ENCODE peak calls at places on chromosomes 13 and 19, in four cellular contexts. G is neuronal stem cell; X is upper lobe of left lung; B is effector memory CD4-positive, alpha-beta T cell. C is an unnamed sample. For H3K4me1, the result is how much of the 10 kb centered on the place peaks cover.

GRCh38 chr13:40974460-40975407 is 44.4 kb downstream of the ELF1 start:
- DNase-seq in G (peak), X (no peak), B (peak), C (no peak)

GRCh38 chr13:50366488-50367174 is 351.4 kb downstream of the KCNRG start:
- DNase-seq in G (no peak), X (no peak), B (no peak), C (no peak)

GRCh38 chr19:21439372-21439771 is 42.4 kb downstream of the ZNF493 start:
- DNase-seq in G (no peak), X (no peak), B (no peak), C (no peak)

GRCh38 chr19:53881482-53882390 is at the start of gene PRKCG:
- DNase-seq in G (peak), X (peak), B (peak), C (no peak)

GRCh38 chr13:32587014-32587773 is 942 bp downstream of the PDS5B start:
- DNase-seq in G (peak), X (peak), B (peak), C (peak)

GRCh38 chr13:57665471-57665870 is 33.9 kb downstream of the PCDH17 start:
- DNase-seq in G (no peak), X (no peak), B (no peak), C (no peak)

GRCh38 chr19:50419022-50419579 is 363 bp downstream of the SPIB start:
- DNase-seq in G (no peak), X (no peak), B (no peak), C (no peak)

GRCh38 chr13:32080328-32080744 is 48.8 kb downstream of the FRY start:
- DNase-seq in G (no peak), X (no peak), B (no peak), C (no peak)

GRCh38 chr13:75838366-75839017 is 202.4 kb downstream of the LMO7 start:
- DNase-seq in G (no peak), X (no peak), B (no peak), C (no peak)

GRCh38 chr19:48443262-48443661 is 2.5 kb upstream of the GRWD1 start:
- DNase-seq in G (no peak), X (peak), B (no peak), C (no peak)

GRCh38 chr13:34618654-34619053 is 323.4 kb upstream of the NBEA start:
- DNase-seq in G (no peak), X (no peak), B (no peak), C (no peak)

GRCh38 chr13:74005320-74006154 is 128.7 kb downstream of the KLF12 start:
- DNase-seq in G (no peak), X (no peak), B (no peak), C (no peak)

GRCh38 chr13:113129480-113129879 is 6.9 kb downstream of the F10 start:
- DNase-seq in G (no peak), X (peak), B (no peak), C (peak)

GRCh38 chr13:28297341-28297740 is 159.0 kb downstream of the PAN3 start:
- DNase-seq in G (no peak), X (no peak), B (no peak), C (no peak)

GRCh38 chr19:55440411-55441105 is 2.5 kb downstream of the SHISA7 start:
- DNase-seq in G (no peak), X (peak), B (no peak), C (no peak)

GRCh38 chr13:106657104-106657503 is 89.2 kb upstream of the ARGLU1 start:
- DNase-seq in G (no peak), X (no peak), B (no peak), C (no peak)

GRCh38 chr19:43700368-43701015 is 15.4 kb upstream of the IRGC start:
- DNase-seq in G (no peak), X (peak), B (no peak), C (peak)

GRCh38 chr13:86193281-86193680 is 394.1 kb upstream of the SLITRK6 start:
- DNase-seq in G (peak), X (no peak), B (no peak), C (no peak)

GRCh38 chr13:28425796-28426195 is 69.1 kb downstream of the FLT1 start:
- DNase-seq in G (no peak), X (no peak), B (no peak), C (no peak)

GRCh38 chr13:29681859-29682258 is 86.4 kb upstream of the SLC7A1 start:
- DNase-seq in G (no peak), X (no peak), B (no peak), C (no peak)

GRCh38 chr13:35475131-35475959 is 1.1 kb downstream of the MAB21L1 start:
- DNase-seq in G (peak), X (peak), B (no peak), C (peak)

GRCh38 chr13:51331354-51331861 is 8.1 kb upstream of the SERPINE3 start:
- DNase-seq in G (no peak), X (no peak), B (no peak), C (no peak)

GRCh38 chr13:100491164-100491847 is 97.3 kb downstream of the GGACT start:
- DNase-seq in G (no peak), X (no peak), B (no peak), C (no peak)

GRCh38 chr13:25300861-25301346 is 521 bp upstream of the NUP58 start:
- DNase-seq in G (no peak), X (peak), B (peak), C (no peak)

GRCh38 chr13:29583073-29583785 is 12.3 kb downstream of the SLC7A1 start:
- DNase-seq in G (no peak), X (no peak), B (no peak), C (peak)

GRCh38 chr19:47232422-47233211 is 1.6 kb upstream of the BBC3 start:
- DNase-seq in G (no peak), X (no peak), B (no peak), C (peak)

GRCh38 chr13:43664700-43665191 is 122.0 kb downstream of the ENOX1 start:
- DNase-seq in G (no peak), X (no peak), B (no peak), C (peak)

GRCh38 chr19:40147693-40148347 is 43.4 kb upstream of the MAP3K10 start:
- DNase-seq in G (no peak), X (no peak), B (no peak), C (peak)

GRCh38 chr19:39413903-39414608 is 1.6 kb downstream of the PLEKHG2 start:
- DNase-seq in G (no peak), X (peak), B (no peak), C (peak)

GRCh38 chr19:10654610-10655456 is 687 bp downstream of the ILF3 start:
- DNase-seq in G (peak), X (no peak), B (peak), C (peak)
- H3K4me1 ChIP-seq in G (under half), X (under half), B (under half), C (under half)

GRCh38 chr19:12789904-12790619 is 1.2 kb upstream of the JUNB start:
- DNase-seq in G (peak), X (peak), B (peak), C (peak)
- H3K4me1 ChIP-seq in G (under half), X (half or more), B (half or more), C (half or more)

DNA sequence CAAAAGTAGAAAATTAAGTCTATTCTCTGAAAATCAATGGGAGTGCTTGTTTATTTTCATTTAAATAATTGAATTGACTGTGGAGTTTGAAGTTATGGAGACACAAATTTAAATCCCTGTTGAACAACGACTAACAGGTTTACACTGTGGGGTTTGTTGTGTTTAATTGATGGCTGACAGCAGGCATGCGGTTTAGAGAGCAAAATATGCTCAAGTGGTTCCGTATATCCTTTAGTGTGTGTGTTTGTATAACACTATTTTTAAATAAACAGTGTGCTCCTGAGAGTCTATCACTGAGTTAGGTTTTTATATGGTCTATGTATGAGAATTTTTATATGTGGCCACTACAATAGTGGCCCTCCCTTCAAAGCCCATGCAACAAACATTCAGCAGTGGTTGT is 332.0 kb downstream of the GPC6 start:
- DNase-seq in G (no peak), X (no peak), B (no peak), C (no peak)
- H3K4me1 ChIP-seq in G (under half), X (under half), B (under half), C (under half)

DNA sequence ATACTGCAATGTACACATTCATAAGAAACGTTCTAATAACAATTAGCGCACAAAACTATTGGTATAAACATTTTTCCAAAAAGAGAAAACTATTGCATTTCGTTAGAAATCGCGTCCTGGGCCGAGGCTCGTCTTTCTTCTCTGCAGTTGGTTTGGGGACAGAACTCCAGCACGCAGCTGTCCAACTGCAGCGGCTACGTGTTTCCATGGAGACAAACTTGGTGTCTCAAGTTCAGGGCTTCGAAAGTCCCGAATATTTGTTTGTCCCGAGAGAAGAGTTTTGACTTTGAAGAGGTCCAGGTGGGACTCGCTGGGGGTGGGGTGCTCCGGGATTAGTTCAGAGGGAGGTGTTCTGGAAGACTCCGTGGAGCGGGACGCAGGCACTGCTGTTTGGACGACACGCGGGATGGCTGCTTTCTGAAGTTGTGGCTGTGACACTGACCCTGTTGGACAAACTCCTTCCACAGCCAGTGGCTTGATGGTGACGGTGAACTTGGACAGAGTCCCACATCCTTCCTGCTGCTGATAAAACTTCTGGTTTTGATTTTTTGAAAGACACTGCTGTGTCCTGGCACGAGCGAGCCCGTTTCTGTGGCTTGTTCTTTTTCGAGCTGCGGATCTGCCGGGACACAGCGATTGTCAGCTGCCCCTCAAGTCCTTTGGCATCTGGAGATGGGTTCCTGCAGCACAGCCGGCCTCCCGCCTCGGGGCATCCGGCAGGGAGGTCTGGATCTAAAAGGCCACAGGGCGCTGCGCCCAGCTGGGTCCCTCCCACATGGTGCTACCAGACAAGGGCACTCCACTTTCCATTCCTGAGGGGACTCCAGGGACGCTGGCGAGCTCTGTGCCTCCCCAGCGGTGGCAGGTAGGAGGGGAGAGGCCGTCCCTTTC is 15.8 kb upstream of the RANBP3 start:
- DNase-seq in G (no peak), X (peak), B (no peak), C (no peak)
- H3K4me1 ChIP-seq in G (under half), X (under half), B (under half), C (under half)

C was measured in SJSA1.